ENCODE peak calls at places on chromosomes 3 and 15, in nine cellular contexts. E is GM12891; K is KBM-7; U is mesothelial cell of epicardium; W is B cell; H is stimulated activated CD4-positive, alpha-beta T cell treated with anti-CD3 and anti-CD28 coated beads, Interleukin-15, amount 100 ng/mL, for 1 hour; O is tibial artery; X is iPS DF 19.7; R is AG09319. A is an unnamed sample.

GRCh38 chr3:150238995-150239612 is 169.0 kb upstream of the TSC22D2 start:
- DNase-seq in E (no peak), R (no peak), H (no peak), U (no peak), O (no peak), K (no peak), W (no peak), X (no peak), A (no peak)

GRCh38 chr15:62853114-62853832 is 189.3 kb upstream of the TPM1 start:
- DNase-seq in K (no peak), H (no peak), R (no peak), X (no peak), O (no peak), W (no peak), E (no peak), U (no peak), A (no peak)

GRCh38 chr15:27619204-27619603 is 479.9 kb downstream of the OCA2 start:
- DNase-seq in U (no peak), H (no peak), E (no peak), X (no peak), R (no peak), K (no peak), O (no peak), W (no peak), A (no peak)

GRCh38 chr15:23506762-23507161 is 58.7 kb upstream of the MKRN3 start:
- DNase-seq in H (no peak), W (no peak), O (no peak), K (no peak), E (no peak), U (no peak), R (no peak), X (no peak), A (no peak)

GRCh38 chr15:100160953-100161352 is 180.8 kb downstream of the ADAMTS17 start:
- DNase-seq in R (no peak), X (no peak), K (no peak), W (no peak), E (no peak), O (no peak), H (no peak), U (no peak), A (no peak)

GRCh38 chr3:155744626-155745324 is at the start of gene PLCH1:
- DNase-seq in X (peak), W (peak), E (peak), R (peak), K (peak), O (peak), H (no peak), U (peak), A (no peak)

GRCh38 chr15:24944939-24945338 is 9.8 kb upstream of the SNRPN start:
- DNase-seq in R (no peak), U (no peak), X (no peak), K (no peak), O (no peak), E (no peak), H (no peak), W (no peak), A (no peak)

GRCh38 chr3:113285226-113285625 is 73.9 kb downstream of the BOC start:
- DNase-seq in E (no peak), R (no peak), X (no peak), U (no peak), H (no peak), O (no peak), K (no peak), W (no peak), A (no peak)

GRCh38 chr3:5709704-5710103 is 522.2 kb downstream of the EDEM1 start:
- DNase-seq in X (peak), R (no peak), O (no peak), K (no peak), E (no peak), H (no peak), W (no peak), U (no peak), A (no peak)

GRCh38 chr3:61574854-61575253 is 13.5 kb downstream of the PTPRG start:
- DNase-seq in R (peak), H (no peak), O (peak), X (no peak), W (no peak), K (peak), E (no peak), U (no peak), A (no peak)

GRCh38 chr15:29986946-29987345 is 95.8 kb upstream of the GOLGA8J start:
- DNase-seq in X (no peak), H (no peak), O (no peak), E (no peak), R (no peak), U (no peak), W (no peak), K (no peak), A (no peak)

GRCh38 chr3:5330152-5330810 is 142.8 kb downstream of the EDEM1 start:
- DNase-seq in K (no peak), U (no peak), R (no peak), H (no peak), O (no peak), X (no peak), W (no peak), E (no peak), A (no peak)

GRCh38 chr3:128425846-128426127 is 40.9 kb downstream of the DNAJB8 start:
- DNase-seq in E (no peak), U (no peak), K (no peak), H (no peak), R (no peak), W (no peak), X (no peak), O (no peak), A (no peak)

GRCh38 chr15:91975241-91975978 is 121.9 kb downstream of the SLCO3A1 start:
- DNase-seq in X (no peak), W (no peak), H (no peak), K (no peak), R (no peak), E (no peak), U (no peak), O (no peak), A (no peak)

GRCh38 chr3:12986521-12986920 is 86.7 kb downstream of the IQSEC1 start:
- DNase-seq in R (no peak), O (no peak), U (no peak), E (no peak), K (no peak), H (no peak), W (no peak), X (no peak), A (no peak)

GRCh38 chr3:123661973-123662372 is 77.1 kb upstream of the HACD2 start:
- DNase-seq in E (no peak), R (no peak), K (no peak), O (no peak), U (no peak), H (no peak), W (no peak), X (no peak), A (no peak)

GRCh38 chr15:59333401-59334062 is 39.1 kb downstream of the MYO1E start:
- DNase-seq in W (no peak), X (no peak), O (no peak), E (no peak), K (no peak), U (no peak), R (no peak), H (no peak), A (no peak)

GRCh38 chr3:187971629-187972028 is 182.3 kb upstream of the LPP start:
- DNase-seq in U (no peak), O (no peak), R (no peak), K (no peak), H (no peak), E (no peak), W (no peak), X (no peak), A (no peak)

GRCh38 chr15:48928877-48929538 is 34.7 kb downstream of the SHC4 start:
- DNase-seq in E (no peak), X (no peak), K (peak), O (no peak), W (no peak), U (no peak), H (no peak), R (no peak), A (no peak)

GRCh38 chr3:57709559-57709958 is 16.7 kb upstream of the DENND6A start:
- DNase-seq in W (no peak), X (no peak), H (no peak), R (no peak), K (no peak), E (no peak), U (no peak), O (no peak), A (no peak)

GRCh38 chr3:185216587-185216918 is 37.3 kb downstream of the EHHADH start:
- DNase-seq in U (no peak), X (no peak), W (no peak), E (no peak), H (no peak), O (no peak), K (no peak), R (no peak), A (no peak)

GRCh38 chr3:185089343-185089742 is 63.5 kb downstream of the C3orf70 start:
- DNase-seq in X (no peak), U (no peak), E (no peak), W (no peak), O (no peak), K (no peak), R (no peak), H (no peak), A (no peak)